ENCODE peak calls at places on chromosomes 16 and 17, in four cellular contexts. L is SK-N-SH, A is HCT116, R is K562. I is an unnamed sample.

GRCh38 chr17:35460354-35460851 is 11.8 kb upstream of the SLFN13 start:
- DNase-seq in L (peak; percentile 9), A (peak; percentile 15), R (peak; percentile 35), I (no peak)

GRCh38 chr17:66517336-66518009 is 215.1 kb downstream of the PRKCA start:
- DNase-seq in L (no peak), A (no peak), R (no peak), I (no peak)

GRCh38 chr17:59512844-59513383 is 52.5 kb upstream of the DHX40 start:
- DNase-seq in L (no peak), A (no peak), R (no peak), I (no peak)

GRCh38 chr17:59785091-59785799 is 77.8 kb downstream of the VMP1 start:
- DNase-seq in L (no peak), A (no peak), R (peak; percentile 51), I (peak; percentile 64)

GRCh38 chr17:36590082-36590481 is 1.6 kb upstream of the DHRS11 start:
- DNase-seq in L (no peak), A (no peak), R (peak; percentile 82), I (no peak)

GRCh38 chr17:2302740-2303277 is 776 bp downstream of the SMG6 start:
- DNase-seq in L (peak; percentile 29), A (no peak), R (no peak), I (no peak)

GRCh38 chr16:87582221-87582965 is 19.9 kb upstream of the JPH3 start:
- DNase-seq in L (peak; percentile 48), A (no peak), R (peak; percentile 21), I (no peak)

GRCh38 chr17:3683054-3683511 is 12.9 kb downstream of the P2RX5 start:
- DNase-seq in L (peak; percentile 90), A (peak; percentile 53), R (peak; percentile 52), I (peak; percentile 27)

GRCh38 chr17:16322636-16323035 is 30.6 kb downstream of the CENPV start:
- DNase-seq in L (no peak), A (no peak), R (no peak), I (no peak)

GRCh38 chr17:34797724-34798123 is 163.5 kb downstream of the CCT6B start:
- DNase-seq in L (no peak), A (no peak), R (peak; percentile 42), I (peak; percentile 6)

GRCh38 chr17:19387921-19388521 is 1.0 kb upstream of the MFAP4 start:
- DNase-seq in L (no peak), A (no peak), R (no peak), I (no peak)

GRCh38 chr17:17306181-17306580 is 3.0 kb downstream of the NT5M start:
- DNase-seq in L (no peak), A (no peak), R (no peak), I (no peak)

GRCh38 chr17:66357037-66357436 is 54.6 kb downstream of the PRKCA start:
- DNase-seq in L (no peak), A (no peak), R (no peak), I (no peak)

GRCh38 chr17:27793168-27793905 is 7.0 kb downstream of the NOS2 start:
- DNase-seq in L (peak; percentile 90), A (no peak), R (peak; percentile 28), I (no peak)

GRCh38 chr16:19879241-19879792 is 5.3 kb downstream of the GPRC5B start:
- DNase-seq in L (peak; percentile 42), A (no peak), R (no peak), I (peak; percentile 28)

GRCh38 chr17:63189082-63189481 is 223.0 kb downstream of the TANC2 start:
- DNase-seq in L (no peak), A (no peak), R (peak; percentile 3), I (no peak)

GRCh38 chr16:31191697-31192428 is 10.7 kb downstream of the PYCARD start:
- DNase-seq in L (no peak), A (no peak), R (no peak), I (no peak)

GRCh38 chr16:5965321-5965720 is 867.7 kb upstream of the EEF2KMT start:
- DNase-seq in L (no peak), A (no peak), R (no peak), I (no peak)

GRCh38 chr16:75087040-75087979 is 29.3 kb downstream of the LDHD start:
- DNase-seq in L (peak; percentile 36), A (no peak), R (peak; percentile 85), I (peak; percentile 60)

GRCh38 chr17:51572115-51572514 is 311.8 kb downstream of the UTP18 start:
- DNase-seq in L (no peak), A (no peak), R (no peak), I (no peak)

GRCh38 chr16:57468346-57468745 is 5.9 kb downstream of the POLR2C start:
- DNase-seq in L (no peak), A (no peak), R (no peak), I (no peak)

GRCh38 chr16:26569793-26570192 is 496.9 kb upstream of the C16orf82 start:
- DNase-seq in L (no peak), A (no peak), R (peak; percentile 18), I (peak; percentile 15)

GRCh38 chr17:59219992-59220327 is 351 bp upstream of the GDPD1 start:
- DNase-seq in L (no peak), A (no peak), R (no peak), I (peak; percentile 27)

GRCh38 chr16:4625617-4626159 is 1.1 kb downstream of the MGRN1 start:
- DNase-seq in L (no peak), A (no peak), R (no peak), I (no peak)

GRCh38 chr17:77890771-77891170 is 67.7 kb upstream of the TNRC6C start:
- DNase-seq in L (no peak), A (no peak), R (no peak), I (no peak)

GRCh38 chr16:8861563-8862308 is 7.1 kb downstream of the CARHSP1 start:
- DNase-seq in L (no peak), A (no peak), R (peak; percentile 63), I (peak; percentile 74)

GRCh38 chr17:76498886-76499667 is 2.1 kb downstream of the RHBDF2 start:
- DNase-seq in L (no peak), A (no peak), R (no peak), I (peak; percentile 95)

GRCh38 chr16:64892843-64893242 is 229.0 kb downstream of the CDH11 start:
- DNase-seq in L (no peak), A (no peak), R (no peak), I (no peak)

GRCh38 chr16:51149251-51149661 is 1.8 kb downstream of the SALL1 start:
- DNase-seq in L (no peak), A (no peak), R (no peak), I (no peak)

GRCh38 chr17:82065638-82066303 is at the start of gene DUS1L:
- DNase-seq in L (peak; percentile 98), A (no peak), R (peak; percentile 76), I (no peak)

GRCh38 chr17:48494335-48494734 is 36.5 kb downstream of the HOXB1 start:
- DNase-seq in L (no peak), A (no peak), R (no peak), I (no peak)

GRCh38 chr16:3274490-3274889 is 8.8 kb upstream of the ZNF263 start:
- DNase-seq in L (no peak), A (no peak), R (peak; percentile 45), I (peak; percentile 91)

DNA sequence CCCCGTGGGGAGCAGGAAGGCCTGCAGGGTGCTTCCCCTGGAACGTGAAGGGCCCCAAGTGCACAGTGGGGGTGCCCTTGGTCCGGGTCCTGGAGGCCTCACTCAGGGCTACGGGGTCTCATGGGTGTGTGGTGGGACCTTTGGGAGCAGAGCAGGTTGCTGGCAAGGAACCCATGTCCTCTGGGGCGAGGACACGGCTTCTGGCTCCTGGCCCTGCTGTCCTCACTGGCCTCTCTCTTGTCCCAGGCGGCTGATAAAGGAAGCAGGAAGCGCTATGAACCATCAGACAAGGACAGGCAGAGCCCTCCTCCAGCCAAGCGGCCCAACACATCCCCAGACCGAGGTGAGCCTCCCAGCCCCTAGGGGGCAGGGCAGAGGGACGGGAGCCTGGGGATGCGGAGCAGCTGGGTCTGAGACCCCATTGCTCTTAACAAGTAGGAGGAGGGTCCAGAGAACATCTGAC is 9.8 kb upstream of the IL17C start:
- DNase-seq in L (peak; percentile 80), A (no peak), R (peak; percentile 87), I (peak; percentile 59)
- TF ChIP-seq ELF1 in L (no peak), A (no peak), R (peak; percentile 90), I (no peak)

GRCh38 chr17:64780096-64781012 is 118.2 kb upstream of the SMURF2 start:
- DNase-seq in L (peak; percentile 64), A (peak; percentile 84), R (no peak), I (no peak)

GRCh38 chr17:64781394-64781793 is 119.3 kb upstream of the SMURF2 start:
- DNase-seq in L (peak; percentile 62), A (no peak), R (no peak), I (no peak)

GRCh38 chr17:64781013-64781392 is 118.9 kb upstream of the SMURF2 start:
- DNase-seq in L (peak; percentile 64), A (no peak), R (no peak), I (no peak)

GRCh38 chr17:64783556-64784352 is 121.6 kb upstream of the SMURF2 start:
- DNase-seq in L (no peak), A (no peak), R (no peak), I (no peak)

DNA sequence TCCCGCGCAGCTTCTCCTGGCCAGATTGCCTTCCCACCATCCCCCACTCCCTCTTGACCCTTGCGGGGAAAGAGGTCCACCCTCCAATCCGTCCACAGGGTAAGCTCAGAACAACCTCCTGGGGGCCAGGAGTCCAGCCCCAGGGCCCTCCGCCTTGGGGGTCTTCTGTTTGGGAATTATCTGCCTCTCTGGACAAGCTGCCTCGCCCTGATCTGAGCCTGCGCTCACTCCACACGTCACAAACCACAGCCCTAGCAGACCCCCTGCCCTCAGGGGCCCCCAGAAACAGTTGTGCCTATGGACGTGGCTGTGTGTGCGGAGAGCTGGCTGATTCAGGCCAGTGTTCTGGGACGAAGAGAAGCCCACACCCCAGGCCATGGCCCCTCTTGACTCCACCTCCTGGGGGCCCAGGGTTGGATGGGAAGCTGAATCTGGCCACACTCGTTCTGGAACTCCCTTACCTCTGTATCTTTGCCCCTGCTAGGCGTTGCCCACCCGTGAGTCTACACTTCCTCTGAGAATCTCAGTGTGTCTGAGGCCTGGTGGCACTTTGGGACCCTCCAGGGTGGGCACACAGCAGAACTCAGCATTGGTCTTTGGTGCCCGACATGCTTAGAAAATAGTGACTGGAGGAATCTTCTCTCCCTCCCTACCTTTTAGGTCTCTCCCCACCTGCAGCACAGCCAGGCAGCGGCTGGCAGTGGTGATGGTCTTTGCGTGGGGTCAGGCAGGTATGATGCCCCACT is 119.9 kb upstream of the SMURF2 start:
- DNase-seq in L (no peak), A (no peak), R (no peak), I (no peak)
- TF ChIP-seq ELF1 in L (no peak), A (no peak), R (no peak), I (no peak)

DNA sequence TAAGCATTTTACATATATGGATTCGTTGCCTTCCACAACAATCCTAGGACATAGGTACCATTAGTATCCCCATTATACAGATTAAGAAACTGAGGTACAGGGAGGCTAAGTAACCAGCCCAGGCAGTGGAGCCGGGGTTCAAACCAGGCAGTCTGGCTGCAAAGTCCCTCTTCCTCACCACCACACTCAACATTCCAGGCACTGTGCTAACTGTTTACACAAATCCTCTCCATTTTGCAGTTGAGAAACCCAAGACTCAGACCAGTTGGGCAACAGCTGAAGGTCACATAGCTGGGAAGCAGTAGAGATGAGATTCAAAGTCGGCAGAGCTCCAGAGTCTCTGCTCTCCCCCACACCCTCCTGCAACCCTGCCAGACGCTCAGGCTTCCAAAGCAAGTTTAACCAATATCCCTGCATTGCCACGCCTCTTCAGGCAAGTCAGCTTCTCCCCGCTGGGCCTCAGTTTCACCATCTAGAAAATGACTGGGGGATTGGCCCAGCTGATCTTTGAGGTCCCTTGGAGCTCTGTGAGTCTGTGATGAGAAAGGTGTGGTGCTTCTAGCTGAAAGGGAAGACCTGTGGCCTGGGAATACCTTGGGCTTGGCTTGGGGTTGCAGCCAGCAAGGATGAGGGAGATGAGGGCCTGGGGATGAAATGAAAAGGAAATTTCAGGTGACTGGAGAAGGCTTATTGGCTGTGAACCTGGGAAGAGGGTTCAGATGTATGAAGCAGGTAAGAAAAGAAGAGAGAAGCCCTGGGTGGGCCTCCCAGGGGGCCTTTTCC is 14.0 kb downstream of the CCR7 start:
- DNase-seq in L (no peak), A (no peak), R (peak; percentile 3), I (peak; percentile 100)
- TF ChIP-seq ELF1 in L (no peak), A (no peak), R (no peak), I (peak; percentile 77)

GRCh38 chr17:57286372-57287105 is 30.2 kb downstream of the MSI2 start:
- DNase-seq in L (no peak), A (no peak), R (no peak), I (no peak)
- TF ChIP-seq ELF1 in L (no peak), A (no peak), R (no peak), I (no peak)